ENCODE peak calls at places on chromosome 5, in six cellular contexts. One of them, this sample, is unnamed.
A peak's percentile ranks its signal among the peaks of the same experiment; 100 is the strongest.

GRCh38 chr5:150641006-150641570 is 628 bp downstream of the SYNPO start:
- DNase-seq in AG04449: no peak
- DNase-seq in AG09309: peak; percentile 48
- DNase-seq in SHP77 treated with DMSO at 0.1 percent for 48 hours: no peak
- DNase-seq in substantia nigra: no peak
- DNase-seq in fibroblast of the aortic adventitia: peak; percentile 94
- DNase-seq in this sample: no peak

GRCh38 chr5:179762079-179762780 is 29.6 kb downstream of the MAML1 start:
- DNase-seq in fibroblast of the aortic adventitia: peak; percentile 74
- DNase-seq in AG04449: no peak
- DNase-seq in AG09309: peak; percentile 63
- DNase-seq in SHP77 treated with DMSO at 0.1 percent for 48 hours: no peak
- DNase-seq in substantia nigra: no peak
- DNase-seq in this sample: no peak

GRCh38 chr5:150022163-150022540 is 21.6 kb downstream of the HMGXB3 start:
- DNase-seq in SHP77 treated with DMSO at 0.1 percent for 48 hours: no peak
- DNase-seq in AG04449: no peak
- DNase-seq in fibroblast of the aortic adventitia: peak; percentile 99
- DNase-seq in AG09309: peak; percentile 85
- DNase-seq in substantia nigra: no peak
- DNase-seq in this sample: no peak

GRCh38 chr5:76960004-76960625 is 7.3 kb downstream of the CRHBP start:
- DNase-seq in substantia nigra: no peak
- DNase-seq in AG04449: no peak
- DNase-seq in fibroblast of the aortic adventitia: no peak
- DNase-seq in SHP77 treated with DMSO at 0.1 percent for 48 hours: no peak
- DNase-seq in AG09309: no peak
- DNase-seq in this sample: no peak

GRCh38 chr5:135491552-135492318 is 39.6 kb upstream of the TIFAB start:
- DNase-seq in AG09309: no peak
- DNase-seq in substantia nigra: no peak
- DNase-seq in AG04449: no peak
- DNase-seq in SHP77 treated with DMSO at 0.1 percent for 48 hours: no peak
- DNase-seq in fibroblast of the aortic adventitia: peak; percentile 5
- DNase-seq in this sample: no peak

GRCh38 chr5:6914336-6914735 is 201.1 kb downstream of the TENT4A start:
- DNase-seq in fibroblast of the aortic adventitia: no peak
- DNase-seq in AG09309: no peak
- DNase-seq in SHP77 treated with DMSO at 0.1 percent for 48 hours: no peak
- DNase-seq in substantia nigra: no peak
- DNase-seq in AG04449: no peak
- DNase-seq in this sample: no peak

GRCh38 chr5:173972844-173973613 is 15.9 kb upstream of the C5orf47 start:
- DNase-seq in SHP77 treated with DMSO at 0.1 percent for 48 hours: peak; percentile 40
- DNase-seq in AG04449: no peak
- DNase-seq in fibroblast of the aortic adventitia: peak; percentile 88
- DNase-seq in AG09309: peak; percentile 33
- DNase-seq in substantia nigra: peak; percentile 74
- DNase-seq in this sample: peak; percentile 77

GRCh38 chr5:23257656-23258055 is 249.8 kb upstream of the PRDM9 start:
- DNase-seq in substantia nigra: no peak
- DNase-seq in fibroblast of the aortic adventitia: no peak
- DNase-seq in AG04449: no peak
- DNase-seq in SHP77 treated with DMSO at 0.1 percent for 48 hours: no peak
- DNase-seq in AG09309: no peak
- DNase-seq in this sample: no peak

GRCh38 chr5:170597109-170597741 is 93.4 kb downstream of the KCNIP1 start:
- DNase-seq in substantia nigra: no peak
- DNase-seq in fibroblast of the aortic adventitia: peak; percentile 6
- DNase-seq in AG04449: peak; percentile 21
- DNase-seq in AG09309: peak; percentile 73
- DNase-seq in SHP77 treated with DMSO at 0.1 percent for 48 hours: no peak
- DNase-seq in this sample: no peak

GRCh38 chr5:2732850-2733249 is 18.6 kb downstream of the IRX2 start:
- DNase-seq in SHP77 treated with DMSO at 0.1 percent for 48 hours: no peak
- DNase-seq in AG09309: no peak
- DNase-seq in AG04449: no peak
- DNase-seq in fibroblast of the aortic adventitia: no peak
- DNase-seq in substantia nigra: no peak
- DNase-seq in this sample: no peak

GRCh38 chr5:159510282-159510681 is 180.0 kb upstream of the IL12B start:
- DNase-seq in substantia nigra: no peak
- DNase-seq in AG04449: peak; percentile 63
- DNase-seq in SHP77 treated with DMSO at 0.1 percent for 48 hours: no peak
- DNase-seq in fibroblast of the aortic adventitia: peak; percentile 46
- DNase-seq in AG09309: peak; percentile 58
- DNase-seq in this sample: no peak

GRCh38 chr5:88672644-88673493 is 210.1 kb downstream of the MEF2C start:
- DNase-seq in SHP77 treated with DMSO at 0.1 percent for 48 hours: peak; percentile 31
- DNase-seq in fibroblast of the aortic adventitia: no peak
- DNase-seq in AG09309: no peak
- DNase-seq in substantia nigra: peak; percentile 80
- DNase-seq in AG04449: no peak
- DNase-seq in this sample: peak; percentile 62